ENCODE peak calls at places on chromosome 10, in six cellular contexts. F, N, O, Z, D and A are unnamed samples.
A peak's percentile ranks its signal among the peaks of the same experiment; 100 is the strongest.

GRCh38 chr10:71770255-71770654 is 3.1 kb downstream of the VSIR start:
- DNase-seq in Z (no peak), D (no peak), O (no peak), N (no peak), F (no peak), A (peak; percentile 46)

GRCh38 chr10:86937502-86938154 is 19.8 kb downstream of the MMRN2 start:
- DNase-seq in F (no peak), Z (no peak), D (no peak), N (no peak), O (no peak), A (no peak)

GRCh38 chr10:111968624-111969023 is 214.9 kb downstream of the GPAM start:
- DNase-seq in Z (no peak), D (no peak), F (no peak), O (no peak), N (no peak), A (no peak)

GRCh38 chr10:111261066-111261465 is 184.2 kb downstream of the ADRA2A start:
- DNase-seq in F (no peak), Z (peak; percentile 4), N (no peak), O (no peak), D (no peak), A (peak; percentile 28)

GRCh38 chr10:125343118-125343752 is 182.9 kb upstream of the CTBP2 start:
- DNase-seq in Z (peak; percentile 16), O (peak; percentile 9), F (no peak), D (no peak), N (no peak), A (peak; percentile 45)

GRCh38 chr10:84234508-84234907 is 6.8 kb downstream of the LRIT1 start:
- DNase-seq in Z (no peak), F (no peak), D (no peak), N (no peak), O (no peak), A (no peak)

GRCh38 chr10:29619273-29619672 is 15.5 kb downstream of the SVIL start:
- DNase-seq in O (peak; percentile 38), N (no peak), F (no peak), D (no peak), Z (peak; percentile 68), A (peak; percentile 95)

GRCh38 chr10:31657471-31657844 is 271.2 kb downstream of the ARHGAP12 start:
- DNase-seq in Z (no peak), D (no peak), F (no peak), N (no peak), O (no peak), A (no peak)

GRCh38 chr10:103502849-103503660 is 9.6 kb downstream of the NEURL1 start:
- DNase-seq in O (no peak), D (no peak), N (no peak), F (peak; percentile 26), Z (no peak), A (no peak)

GRCh38 chr10:118870467-118871243 is 115.9 kb upstream of the CACUL1 start:
- DNase-seq in N (no peak), O (peak; percentile 91), D (no peak), F (no peak), Z (peak; percentile 75), A (peak; percentile 88)

GRCh38 chr10:96587255-96588059 is 645 bp upstream of the TM9SF3 start:
- DNase-seq in F (no peak), O (peak; percentile 71), D (no peak), Z (peak; percentile 86), N (peak; percentile 39), A (peak; percentile 85)

GRCh38 chr10:3415878-3416605 is 243.5 kb upstream of the PITRM1 start:
- DNase-seq in Z (no peak), F (no peak), O (no peak), N (no peak), D (no peak), A (no peak)

GRCh38 chr10:60123668-60124067 is 217.3 kb upstream of the CCDC6 start:
- DNase-seq in Z (peak; percentile 26), O (peak; percentile 34), F (no peak), N (no peak), D (no peak), A (peak; percentile 30)

GRCh38 chr10:94496010-94496409 is 49.6 kb upstream of the HELLS start:
- DNase-seq in N (no peak), O (no peak), F (no peak), D (no peak), Z (peak; percentile 18), A (no peak)